ENCODE peak calls at places on chromosome 21, in four cellular contexts. P, M, A and R are unnamed samples.

GRCh38 chr21:16775056-16775455 is 737.8 kb upstream of the CXADR start:
- DNase-seq in A (no peak), M (no peak), P (peak; percentile 29), R (no peak)

GRCh38 chr21:44066116-44066515 is 41.1 kb upstream of the PWP2 start:
- DNase-seq in M (no peak), P (no peak), A (no peak), R (no peak)

GRCh38 chr21:36879827-36880226 is 86.6 kb downstream of the HLCS start:
- DNase-seq in P (no peak), M (no peak), A (no peak), R (no peak)

GRCh38 chr21:32184059-32184458 is 94.8 kb downstream of the MIS18A start:
- DNase-seq in P (no peak), M (no peak), A (no peak), R (no peak)

GRCh38 chr21:36841866-36842265 is 124.6 kb downstream of the HLCS start:
- DNase-seq in M (peak; percentile 17), P (no peak), A (peak; percentile 81), R (no peak)

GRCh38 chr21:34156957-34157356 is 83.6 kb downstream of the MRPS6 start:
- DNase-seq in M (no peak), P (no peak), A (no peak), R (no peak)

GRCh38 chr21:41768371-41769042 is 1.7 kb upstream of the RIPK4 start:
- DNase-seq in A (peak; percentile 85), M (peak; percentile 87), P (peak; percentile 67), R (no peak)

GRCh38 chr21:29335720-29336119 is 37.0 kb downstream of the BACH1 start:
- DNase-seq in P (no peak), A (peak; percentile 61), M (peak; percentile 20), R (no peak)

GRCh38 chr21:45022736-45023135 is 51.6 kb upstream of the ADARB1 start:
- DNase-seq in M (no peak), P (no peak), A (no peak), R (no peak)

GRCh38 chr21:33042812-33043211 is 17.1 kb downstream of the OLIG2 start:
- DNase-seq in M (peak; percentile 56), P (no peak), A (peak; percentile 97), R (no peak)

GRCh38 chr21:44475266-44475665 is 20.0 kb downstream of the LRRC3 start:
- DNase-seq in P (no peak), M (no peak), A (no peak), R (no peak)

GRCh38 chr21:37916795-37917142 is 512 bp upstream of the KCNJ6 start:
- DNase-seq in P (peak; percentile 85), A (no peak), M (no peak), R (no peak)

GRCh38 chr21:35840197-35840799 is 220.0 kb downstream of the SETD4 start:
- DNase-seq in M (peak; percentile 59), A (peak; percentile 91), P (peak; percentile 81), R (peak; percentile 85)

GRCh38 chr21:45282283-45283018 is 5.2 kb downstream of the POFUT2 start:
- DNase-seq in M (no peak), P (no peak), A (no peak), R (no peak)

GRCh38 chr21:30831194-30831765 is 1.7 kb upstream of the KRTAP7-1 start:
- DNase-seq in A (no peak), P (peak; percentile 59), M (peak; percentile 30), R (peak; percentile 77)

GRCh38 chr21:45294509-45295291 is 7.0 kb upstream of the POFUT2 start:
- DNase-seq in P (no peak), M (no peak), A (peak; percentile 100), R (no peak)

GRCh38 chr21:33374080-33374873 is 28.9 kb upstream of the IFNGR2 start:
- DNase-seq in M (peak; percentile 55), P (peak; percentile 35), A (peak; percentile 58), R (peak; percentile 94)

GRCh38 chr21:21156919-21157318 is 158.7 kb downstream of the NCAM2 start:
- DNase-seq in A (peak; percentile 51), M (no peak), P (no peak), R (no peak)

GRCh38 chr21:41141031-41141457 is 26.9 kb upstream of the BACE2 start:
- DNase-seq in M (peak; percentile 69), P (no peak), A (peak; percentile 20), R (no peak)

GRCh38 chr21:31473685-31474345 is 129.8 kb upstream of the TIAM1 start:
- DNase-seq in P (no peak), M (no peak), A (no peak), R (peak; percentile 39)

GRCh38 chr21:45004481-45005263 is 64.8 kb downstream of the SLX9 start:
- DNase-seq in P (no peak), M (peak; percentile 94), A (peak; percentile 32), R (no peak)

GRCh38 chr21:42724226-42724920 is 71.0 kb downstream of the PDE9A start:
- DNase-seq in P (no peak), M (peak; percentile 82), A (peak; percentile 92), R (no peak)

GRCh38 chr21:43639470-43640178 is 19.7 kb downstream of the HSF2BP start:
- DNase-seq in M (peak; percentile 69), P (no peak), A (peak; percentile 88), R (no peak)

GRCh38 chr21:45590246-45590725 is 48.0 kb upstream of the SLC19A1 start:
- DNase-seq in P (peak; percentile 80), M (peak; percentile 7), A (peak; percentile 19), R (no peak)

GRCh38 chr21:17463441-17463840 is 49.4 kb upstream of the CXADR start:
- DNase-seq in P (peak; percentile 64), M (peak; percentile 71), A (peak; percentile 97), R (no peak)

GRCh38 chr21:41578083-41578482 is 70.1 kb upstream of the TMPRSS2 start:
- DNase-seq in M (no peak), A (no peak), P (no peak), R (no peak)

GRCh38 chr21:16534408-16535099 is 804.8 kb downstream of the USP25 start:
- DNase-seq in M (peak; percentile 35), P (no peak), A (peak; percentile 32), R (no peak)

GRCh38 chr21:16345757-16346156 is 616.0 kb downstream of the USP25 start:
- DNase-seq in M (no peak), P (no peak), A (no peak), R (no peak)

GRCh38 chr21:44898851-44899767 is 21.6 kb downstream of the ITGB2 start:
- DNase-seq in M (no peak), A (no peak), P (no peak), R (no peak)

GRCh38 chr21:37030864-37031263 is 24.4 kb downstream of the RIPPLY3 start:
- DNase-seq in A (no peak), M (no peak), P (no peak), R (no peak)

GRCh38 chr21:45551316-45551715 is 9.1 kb upstream of the SLC19A1 start:
- DNase-seq in A (peak; percentile 91), M (peak; percentile 42), P (no peak), R (no peak)

DNA sequence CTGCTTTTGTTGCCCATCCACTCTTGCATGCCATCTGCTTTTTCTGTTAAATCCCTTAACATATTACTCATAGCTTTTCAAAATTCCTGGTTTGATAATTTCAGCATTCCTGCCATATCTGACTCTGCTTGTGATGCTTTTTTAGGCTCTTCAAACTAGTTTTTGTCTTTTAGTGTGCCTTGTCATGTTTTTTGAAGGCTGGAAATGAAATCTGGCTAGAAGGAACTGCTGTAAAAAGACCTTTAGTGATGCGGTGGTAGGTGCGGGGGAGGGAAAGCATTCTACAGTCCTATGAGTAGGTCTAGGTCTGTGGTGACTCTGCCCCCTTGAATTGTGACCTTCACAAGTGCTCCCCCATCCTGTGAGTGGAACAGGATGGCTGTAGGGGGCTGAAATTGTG is 15.0 kb upstream of the S100B start:
- DNase-seq in A (peak; percentile 15), M (no peak), P (no peak), R (no peak)
- H2AFZ ChIP-seq in A (no peak overlapping the region), M (no peak overlapping the region), P (no peak overlapping the region), R (no peak overlapping the region)

GRCh38 chr21:25427828-25428227 is 179.5 kb downstream of the MRPL39 start:
- DNase-seq in P (no peak), M (no peak), A (no peak), R (no peak)
- H3K9me3 ChIP-seq in P (no peaks in the 10 kb centered on the region), M (peaks cover 10% of the 10 kb centered on the region), A (no peaks in the 10 kb centered on the region), R (no peaks in the 10 kb centered on the region)

DNA sequence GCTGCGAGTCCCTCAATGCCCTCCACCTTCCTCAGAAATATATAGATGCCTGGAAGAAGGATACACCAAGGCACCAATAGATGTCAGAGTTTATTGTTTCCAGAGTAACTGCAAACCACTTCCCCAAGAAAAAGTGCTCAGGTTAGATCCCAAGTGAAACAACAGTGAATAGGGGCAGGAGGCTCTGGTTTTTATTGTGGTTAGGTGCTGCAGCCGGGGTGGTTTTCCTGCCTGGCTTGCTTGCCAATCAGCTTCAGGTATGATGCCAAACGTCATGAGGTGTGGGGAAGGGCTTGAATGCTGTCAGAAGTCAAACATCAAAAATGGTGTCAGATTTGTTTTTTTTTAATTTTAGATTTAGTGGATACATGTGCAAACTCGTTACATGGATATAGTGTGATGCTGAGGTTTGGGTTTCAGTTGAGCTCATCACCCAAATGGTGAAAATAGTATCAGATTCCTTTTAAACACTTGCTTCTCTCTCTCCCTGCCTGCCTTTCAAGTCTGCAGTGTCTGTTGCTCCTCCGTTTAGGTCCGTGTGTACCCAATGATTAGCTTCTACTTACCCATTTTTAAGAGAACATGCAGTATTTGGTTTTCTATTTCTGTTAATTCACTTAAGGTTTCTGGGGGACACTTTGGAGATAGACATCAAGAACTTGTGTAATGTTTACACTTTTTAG is 1317.0 kb downstream of the MRPL39 start:
- DNase-seq in A (no peak), P (no peak), M (no peak), R (no peak)
- H2AFZ ChIP-seq in A (peak overlapping the region; percentile 58), P (no peak overlapping the region), M (no peak overlapping the region), R (no peak overlapping the region)

DNA sequence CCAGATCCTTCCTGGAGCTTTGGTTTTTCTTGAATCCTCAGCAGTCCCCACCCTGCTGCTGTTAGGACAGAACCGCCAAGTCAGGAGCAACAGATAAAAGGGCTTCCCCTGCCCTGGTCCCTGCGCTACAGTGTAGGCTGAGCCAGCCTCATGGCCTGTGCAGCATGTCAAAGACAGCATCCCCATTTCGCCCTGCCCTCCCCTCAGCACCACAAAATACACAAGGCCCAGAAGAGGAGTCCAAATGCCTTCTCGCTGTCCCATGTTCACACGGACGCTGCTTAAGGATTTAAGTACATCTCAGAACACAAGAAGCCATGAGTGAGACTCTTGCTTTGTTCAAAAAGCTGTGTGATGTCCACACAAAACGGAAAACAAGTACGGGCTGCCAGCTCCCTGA is 65.7 kb downstream of the PSMG1 start:
- DNase-seq in M (no peak), A (no peak), P (no peak), R (no peak)
- H3K9me3 ChIP-seq in M (peaks cover 5% of the 10 kb centered on the region), A (no peaks in the 10 kb centered on the region), P (no peaks in the 10 kb centered on the region), R (no peaks in the 10 kb centered on the region)